ENCODE peak calls at places on chromosomes 4 and X, in four cellular contexts. Y is GM12878, K is WTC11, C is K562. N is an unnamed sample.

GRCh38 chr4:119692001-119692400 is 63.4 kb upstream of the PDE5A start:
- DNase-seq in Y (no peak), K (no peak), C (no peak), N (no peak)

GRCh38 chrX:19791562-19791961 is 95.8 kb downstream of the SH3KBP1 start:
- DNase-seq in K (no peak), Y (no peak), C (no peak), N (no peak)

GRCh38 chrX:130111220-130111934 is 1.1 kb upstream of the ELF4 start:
- DNase-seq in Y (no peak), C (no peak), K (no peak), N (no peak)

GRCh38 chr4:41878991-41879491 is 56.2 kb upstream of the TMEM33 start:
- DNase-seq in C (no peak), Y (no peak), K (peak; percentile 72), N (no peak)

GRCh38 chrX:112630187-112630586 is 49.6 kb downstream of the LHFPL1 start:
- DNase-seq in Y (no peak), K (no peak), C (no peak), N (no peak)

GRCh38 chrX:106144755-106145639 is 23.1 kb upstream of the PWWP3B start:
- DNase-seq in K (no peak), C (no peak), Y (no peak), N (no peak)

GRCh38 chr4:147709999-147710398 is 21.9 kb upstream of the ARHGAP10 start:
- DNase-seq in K (no peak), Y (no peak), C (no peak), N (no peak)

GRCh38 chrX:10722804-10723364 is 102.5 kb upstream of the MID1 start:
- DNase-seq in C (peak; percentile 49), Y (no peak), K (peak; percentile 67), N (no peak)

GRCh38 chr4:182826391-182826790 is 90.8 kb downstream of the DCTD start:
- DNase-seq in K (no peak), C (no peak), Y (no peak), N (no peak)

GRCh38 chr4:40309250-40309774 is 25.8 kb upstream of the CHRNA9 start:
- DNase-seq in C (peak; percentile 74), K (peak; percentile 95), Y (peak; percentile 92), N (peak; percentile 64)

GRCh38 chr4:145520172-145520571 is 38.5 kb downstream of the SMAD1 start:
- DNase-seq in K (no peak), C (no peak), Y (no peak), N (no peak)

GRCh38 chrX:1389181-1389992 is 2.5 kb downstream of the SLC25A6 start:
- DNase-seq in K (peak; percentile 8), C (no peak), Y (no peak), N (no peak)

GRCh38 chr4:35982318-35982717 is 262.0 kb downstream of the ARAP2 start:
- DNase-seq in C (no peak), Y (no peak), K (no peak), N (no peak)

GRCh38 chr4:155805016-155805415 is 46.2 kb downstream of the GUCY1B1 start:
- DNase-seq in C (no peak), K (no peak), Y (no peak), N (no peak)

GRCh38 chr4:6771229-6771671 is 11.3 kb upstream of the KIAA0232 start:
- DNase-seq in Y (no peak), K (no peak), C (no peak), N (no peak)
- TF ChIP-seq CBFB in Y (no peak), K (no peak), C (no peak), N (no peak)

DNA sequence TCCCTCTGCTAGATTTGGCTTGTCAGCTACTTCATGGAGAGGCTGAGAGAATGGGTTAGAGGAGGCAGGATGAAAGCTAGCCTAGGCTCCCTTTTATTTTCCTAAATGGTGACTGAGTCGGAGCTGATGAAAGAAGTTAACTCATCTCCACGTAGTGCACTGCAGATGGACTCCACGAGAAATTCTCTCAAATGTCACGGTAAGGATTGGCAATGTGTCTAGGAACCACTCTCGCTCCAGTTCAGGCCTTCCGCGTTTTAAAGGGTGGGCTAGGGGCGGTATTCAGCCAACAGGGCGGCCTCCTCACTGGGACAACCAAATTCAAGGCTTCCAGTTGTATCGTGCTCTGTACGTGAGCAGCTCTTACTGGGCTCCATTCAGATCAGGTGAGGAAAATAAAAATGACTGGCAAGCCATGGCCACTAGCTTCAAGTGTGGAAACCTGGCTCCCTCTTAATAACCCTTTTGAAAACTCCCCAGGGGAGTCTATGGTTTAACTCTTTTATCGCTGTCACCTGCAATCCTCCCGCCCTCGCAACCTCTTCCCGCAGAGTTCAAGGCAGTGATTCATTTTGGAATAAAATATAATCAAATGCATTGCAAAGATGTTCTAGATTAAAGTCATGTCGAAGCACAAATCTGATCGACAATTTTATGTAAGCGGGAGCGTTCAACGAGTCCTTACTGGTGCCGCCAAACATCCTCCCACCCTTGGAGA is 1.3 kb downstream of the SPOCK3 start:
- DNase-seq in C (no peak), Y (no peak), K (no peak), N (no peak)
- TF ChIP-seq CBFB in C (no peak), Y (no peak), K (no peak), N (no peak)

GRCh38 chr4:62410371-62411003 is 1210.4 kb downstream of the ADGRL3 start:
- DNase-seq in C (no peak), K (no peak), Y (no peak), N (no peak)
- TF ChIP-seq CBFB in C (no peak), K (no peak), Y (no peak), N (no peak)

DNA sequence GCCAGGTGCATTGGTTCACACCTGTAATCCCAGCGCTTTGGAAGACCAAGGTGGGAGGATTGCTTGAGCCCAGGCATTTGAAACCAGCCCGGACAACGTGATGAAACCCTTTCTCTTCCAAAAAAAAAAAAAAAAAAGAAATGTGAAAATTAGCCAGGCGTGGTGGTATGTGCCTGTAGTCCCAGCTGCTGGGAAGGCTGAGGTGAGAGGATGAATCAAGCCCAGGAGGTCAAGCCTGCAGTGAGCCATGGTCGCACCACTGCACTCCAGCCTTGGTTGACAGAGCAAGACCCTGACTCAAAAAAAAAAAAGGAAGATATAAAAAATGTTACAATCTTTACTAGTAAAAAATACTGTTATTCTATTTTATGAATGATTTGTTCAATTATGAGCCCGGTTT is 5.9 kb downstream of the FAM199X start:
- DNase-seq in Y (no peak), C (no peak), K (no peak), N (no peak)
- TF ChIP-seq CBFB in Y (no peak), C (no peak), K (no peak), N (no peak)

DNA sequence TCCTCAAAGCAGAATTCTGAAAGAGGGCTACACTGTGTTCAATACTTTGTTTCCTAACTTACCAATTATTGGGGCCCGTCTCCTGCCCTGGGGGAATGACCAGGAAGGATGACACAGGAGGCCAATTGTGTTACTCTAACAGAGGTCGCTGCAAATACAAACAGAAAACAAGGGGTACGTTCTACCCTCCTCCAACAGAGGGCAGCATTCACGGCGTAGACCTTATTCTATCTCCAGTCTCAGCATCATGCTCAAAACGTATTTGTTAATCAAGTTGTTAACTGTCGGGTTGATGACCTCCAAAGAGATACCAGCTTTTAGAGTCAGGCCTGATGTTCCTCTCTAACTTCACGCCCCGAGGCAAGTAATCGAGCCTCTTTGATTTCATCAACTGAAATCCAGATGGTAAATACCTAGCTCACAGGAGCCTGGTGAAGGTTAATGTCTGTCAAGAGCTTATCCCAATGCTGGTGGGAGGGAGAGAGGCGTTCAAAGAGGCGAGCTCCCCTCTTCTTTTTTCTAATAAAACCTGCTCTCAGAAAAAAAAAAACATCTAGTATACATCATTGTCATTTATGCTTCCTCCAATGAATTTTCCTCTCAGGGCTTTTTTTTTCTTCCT is 181.0 kb upstream of the KCNIP4 start:
- DNase-seq in C (peak; percentile 8), Y (no peak), K (peak; percentile 66), N (peak; percentile 5)
- TF ChIP-seq CBFB in C (no peak), Y (no peak), K (no peak), N (no peak)

GRCh38 chrX:119206203-119206602 is 29.9 kb upstream of the PGRMC1 start:
- DNase-seq in C (peak; percentile 8), K (no peak), Y (no peak), N (no peak)

GRCh38 chrX:119201570-119201969 is 34.5 kb upstream of the PGRMC1 start:
- DNase-seq in C (no peak), K (no peak), Y (no peak), N (no peak)
- TF ChIP-seq CBFB in C (no peak), K (no peak), Y (no peak), N (no peak)

DNA sequence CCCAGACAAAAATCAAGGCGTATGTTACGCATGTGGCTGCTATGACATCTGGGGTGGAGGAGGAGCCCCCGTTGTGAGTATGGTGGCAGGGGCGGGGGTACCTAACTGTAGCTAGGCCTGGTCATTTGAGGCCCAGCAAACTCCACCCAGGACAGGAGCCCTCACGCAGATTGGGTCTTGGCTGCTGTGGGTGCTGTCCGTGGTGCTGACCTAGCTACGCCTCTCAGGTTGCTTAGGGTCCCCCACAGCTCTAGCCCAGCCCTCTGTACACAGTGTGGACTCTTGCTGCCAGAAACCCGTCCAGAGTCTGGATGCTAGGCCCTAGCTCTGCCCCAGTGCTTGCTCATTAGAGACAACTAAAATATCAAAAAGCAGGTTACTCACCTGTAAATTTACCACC is 146.7 kb upstream of the PSAPL1 start:
- DNase-seq in C (peak; percentile 48), Y (no peak), K (peak; percentile 78), N (no peak)
- TF ChIP-seq CBFB in C (no peak), Y (no peak), K (no peak), N (no peak)

DNA sequence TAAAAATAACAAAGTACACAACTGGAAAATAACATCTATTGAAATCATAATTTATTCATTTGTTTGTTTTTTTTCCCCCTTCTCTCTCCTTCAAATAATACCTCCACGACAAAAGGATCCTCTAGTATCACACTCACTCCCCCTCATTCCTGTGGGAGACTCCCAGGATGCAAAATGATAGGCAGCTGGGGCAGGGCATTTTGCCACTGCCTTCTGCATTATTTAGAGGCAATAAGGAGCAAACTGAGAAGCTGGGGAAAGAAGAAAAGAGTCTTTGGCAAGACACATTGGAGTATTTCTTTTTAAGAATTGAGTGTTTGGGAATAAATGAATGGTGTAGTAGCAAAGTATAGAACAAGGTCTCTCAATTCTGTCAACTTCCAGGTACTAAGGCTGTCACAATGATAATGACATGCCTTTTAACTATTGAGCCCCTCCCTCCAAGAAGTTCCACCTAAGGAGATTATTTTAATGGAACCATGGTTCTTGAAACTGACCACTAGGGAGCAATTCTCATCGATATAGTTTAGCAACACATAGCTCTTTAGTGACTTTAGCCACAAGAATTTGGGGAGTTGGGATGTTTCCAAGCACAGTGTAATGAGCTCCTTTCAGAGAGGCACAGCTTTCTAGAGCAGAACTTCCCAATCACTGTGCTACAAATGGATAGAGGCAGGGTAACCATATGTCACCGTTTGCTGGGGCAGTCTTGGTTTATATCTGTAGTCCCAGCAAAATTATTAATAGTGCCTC is 303.3 kb downstream of the FRMPD4 start:
- DNase-seq in Y (no peak), C (no peak), K (no peak), N (no peak)
- TF ChIP-seq CBFB in Y (no peak), C (no peak), K (no peak), N (no peak)